ENCODE peak calls at places on chromosomes 11 and 22, in eight cellular contexts. I is HEK293T, K is NCI-H1417, F is AG20443, R is stomach, P is coronary artery, J is Caki2, Y is NCI-H146. Z is an unnamed sample.
A peak's percentile ranks its signal among the peaks of the same experiment; 100 is the strongest.

GRCh38 chr11:29629281-29629680 is 387.5 kb downstream of the KCNA4 start:
- DNase-seq in I (no peak), K (no peak), F (peak; percentile 9), R (no peak), P (no peak), J (no peak), Y (no peak), Z (no peak)

GRCh38 chr22:34070051-34070450 is 149.8 kb upstream of the LARGE1 start:
- DNase-seq in I (no peak), K (no peak), F (no peak), R (no peak), P (no peak), J (no peak), Y (no peak), Z (no peak)

GRCh38 chr22:46069518-46070214 is 80.7 kb upstream of the PPARA start:
- DNase-seq in I (peak; percentile 22), K (peak; percentile 88), F (peak; percentile 66), R (peak; percentile 84), P (peak; percentile 95), J (peak; percentile 94), Y (peak; percentile 76), Z (peak; percentile 98)

GRCh38 chr11:14904745-14905103 is 12.7 kb upstream of the CYP2R1 start:
- DNase-seq in I (no peak), K (no peak), F (peak; percentile 85), R (peak; percentile 78), P (peak; percentile 77), J (no peak), Y (no peak), Z (no peak)

GRCh38 chr11:64643258-64643881 is 52.4 kb downstream of the SLC22A12 start:
- DNase-seq in I (peak; percentile 59), K (peak; percentile 82), F (peak; percentile 35), R (no peak), P (no peak), J (no peak), Y (peak; percentile 43), Z (peak; percentile 70)

GRCh38 chr11:82195251-82195650 is 538.4 kb downstream of the FAM181B start:
- DNase-seq in I (no peak), K (no peak), F (no peak), R (no peak), P (no peak), J (no peak), Y (no peak), Z (no peak)

GRCh38 chr22:25496396-25497064 is 67.9 kb upstream of the GRK3 start:
- DNase-seq in I (no peak), K (no peak), F (no peak), R (no peak), P (no peak), J (no peak), Y (no peak), Z (no peak)

GRCh38 chr11:103532133-103532788 is 423.0 kb downstream of the DYNC2H1 start:
- DNase-seq in I (no peak), K (no peak), F (peak; percentile 54), R (no peak), P (no peak), J (no peak), Y (no peak), Z (no peak)

GRCh38 chr22:20533095-20533878 is 25.9 kb downstream of the MED15 start:
- DNase-seq in I (no peak), K (no peak), F (no peak), R (no peak), P (no peak), J (no peak), Y (no peak), Z (no peak)

GRCh38 chr22:49663311-49663711 is 164.4 kb downstream of the BRD1 start:
- DNase-seq in I (no peak), K (no peak), F (no peak), R (no peak), P (peak; percentile 43), J (no peak), Y (no peak), Z (no peak)

GRCh38 chr11:60345489-60345888 is 18.4 kb downstream of the MS4A6E start:
- DNase-seq in I (no peak), K (peak; percentile 41), F (no peak), R (peak; percentile 46), P (no peak), J (no peak), Y (peak; percentile 8), Z (peak; percentile 2)

GRCh38 chr11:8263109-8263768 is 439 bp downstream of the LMO1 start:
- DNase-seq in I (no peak), K (peak; percentile 79), F (no peak), R (no peak), P (no peak), J (no peak), Y (peak; percentile 16), Z (no peak)

GRCh38 chr22:32987081-32987631 is 71.0 kb downstream of the SYN3 start:
- DNase-seq in I (no peak), K (peak; percentile 2), F (no peak), R (no peak), P (no peak), J (peak; percentile 33), Y (no peak), Z (no peak)

GRCh38 chr11:1672613-1673400 is 24.2 kb upstream of the KRTAP5-6 start:
- DNase-seq in I (no peak), K (no peak), F (no peak), R (no peak), P (no peak), J (no peak), Y (no peak), Z (no peak)

GRCh38 chr22:39530136-39530535 is 2.4 kb downstream of the RPS19BP1 start:
- DNase-seq in I (no peak), K (no peak), F (no peak), R (no peak), P (no peak), J (no peak), Y (no peak), Z (no peak)

GRCh38 chr11:9573054-9573774 is at the start of gene WEE1:
- DNase-seq in I (peak; percentile 94), K (peak; percentile 99), F (peak; percentile 97), R (peak; percentile 98), P (peak; percentile 100), J (peak; percentile 100), Y (peak; percentile 99), Z (peak; percentile 98)

GRCh38 chr22:23850136-23850611 is 7.5 kb upstream of the SLC2A11 start:
- DNase-seq in I (no peak), K (no peak), F (no peak), R (peak; percentile 52), P (no peak), J (no peak), Y (peak; percentile 13), Z (no peak)

GRCh38 chr11:117328414-117329010 is 858 bp downstream of the CEP164 start:
- DNase-seq in I (peak; percentile 39), K (peak; percentile 72), F (peak; percentile 61), R (peak; percentile 31), P (no peak), J (no peak), Y (peak; percentile 27), Z (no peak)

GRCh38 chr11:69475866-69476714 is 5.4 kb upstream of the LINC01488 start:
- DNase-seq in I (no peak), K (no peak), F (no peak), R (no peak), P (no peak), J (no peak), Y (no peak), Z (no peak)

GRCh38 chr11:61791737-61792309 is 576 bp downstream of the TMEM258 start:
- DNase-seq in I (peak; percentile 56), K (peak; percentile 78), F (peak; percentile 90), R (peak; percentile 76), P (no peak), J (peak; percentile 68), Y (peak; percentile 81), Z (peak; percentile 85)

GRCh38 chr22:29244785-29245625 is 22.8 kb downstream of the RHBDD3 start:
- DNase-seq in I (no peak), K (no peak), F (no peak), R (no peak), P (no peak), J (no peak), Y (no peak), Z (no peak)

GRCh38 chr11:28077524-28077923 is 30.4 kb downstream of the KIF18A start:
- DNase-seq in I (no peak), K (peak; percentile 4), F (no peak), R (no peak), P (no peak), J (no peak), Y (no peak), Z (no peak)

GRCh38 chr22:39664485-39665200 is 94.1 kb downstream of the CACNA1I start:
- DNase-seq in I (peak; percentile 83), K (no peak), F (no peak), R (no peak), P (no peak), J (no peak), Y (peak; percentile 66), Z (no peak)

GRCh38 chr22:50293441-50294318 is 13.8 kb downstream of the PLXNB2 start:
- DNase-seq in I (no peak), K (no peak), F (peak; percentile 93), R (peak; percentile 94), P (peak; percentile 91), J (peak; percentile 77), Y (no peak), Z (no peak)

GRCh38 chr11:1825785-1826451 is 8.9 kb upstream of the SYT8 start:
- DNase-seq in I (no peak), K (no peak), F (no peak), R (no peak), P (no peak), J (no peak), Y (no peak), Z (no peak)

GRCh38 chr11:61771995-61772455 is 19.6 kb downstream of the MYRF start:
- DNase-seq in I (no peak), K (no peak), F (no peak), R (no peak), P (no peak), J (no peak), Y (no peak), Z (no peak)

Z was measured in COR-L47.